ENCODE peak calls at places on chromosomes 4 and X, in nine cellular contexts. K is Peyer's patch; P is upper lobe of right lung; O is bronchial epithelial cell; Z is testis; E is HCT116; L is NT2/D1; Q is lower lobe of right lung; M is CD8-positive, alpha-beta T cell. N is an unnamed sample. For H3K36me3, the result is how much of the 10 kb centered on the place peaks cover.

GRCh38 chrX:86806786-86807185 is 658.5 kb downstream of the DACH2 start:
- DNase-seq in Q (no peak), Z (peak), M (no peak), P (no peak), K (no peak), E (no peak), L (peak), O (peak), N (peak)

GRCh38 chr4:141102367-141102766 is 30.9 kb downstream of the RNF150 start:
- DNase-seq in E (no peak), O (peak), P (no peak), L (no peak), K (no peak), Q (no peak), Z (no peak), M (no peak), N (no peak)

GRCh38 chrX:13147758-13148157 is 103.3 kb upstream of the FAM9C start:
- DNase-seq in K (no peak), M (no peak), L (no peak), Q (no peak), O (no peak), P (no peak), Z (no peak), E (no peak), N (no peak)

GRCh38 chr4:132818091-132818490 is 331.0 kb upstream of the PCDH10 start:
- DNase-seq in M (no peak), Z (peak), Q (no peak), P (no peak), K (no peak), L (no peak), E (no peak), O (no peak), N (peak)

GRCh38 chr4:161256716-161257115 is 907.1 kb downstream of the FSTL5 start:
- DNase-seq in L (peak), E (peak), M (no peak), P (no peak), O (peak), K (no peak), Z (no peak), Q (no peak), N (peak)

GRCh38 chrX:84046403-84046984 is 141.5 kb downstream of the RPS6KA6 start:
- DNase-seq in E (no peak), L (peak), M (peak), P (no peak), Q (no peak), K (no peak), Z (peak), O (peak), N (peak)

GRCh38 chrX:101136235-101136634 is 38.2 kb downstream of the CENPI start:
- DNase-seq in E (no peak), L (no peak), Z (no peak), Q (no peak), M (no peak), P (no peak), O (peak), K (no peak), N (no peak)

GRCh38 chr4:11259837-11260236 is 168.9 kb downstream of the HS3ST1 start:
- DNase-seq in M (no peak), L (no peak), P (no peak), E (no peak), Q (no peak), K (no peak), O (no peak), Z (no peak), N (no peak)

GRCh38 chrX:25020391-25021131 is 4.8 kb upstream of the ARX start:
- DNase-seq in L (no peak), Q (no peak), Z (no peak), K (no peak), M (peak), E (no peak), P (no peak), O (no peak), N (peak)

GRCh38 chrX:114841051-114841450 is 176.4 kb downstream of the IL13RA2 start:
- DNase-seq in P (no peak), K (no peak), L (no peak), E (no peak), O (peak), M (no peak), Z (no peak), Q (no peak), N (no peak)

GRCh38 chr4:107035711-107036601 is at the start of gene DKK2:
- DNase-seq in O (peak), L (no peak), M (no peak), K (no peak), E (no peak), Q (peak), P (peak), Z (no peak), N (peak)

GRCh38 chr4:17778431-17778830 is 3.0 kb downstream of the FAM184B start:
- DNase-seq in K (no peak), E (no peak), P (no peak), M (no peak), Q (no peak), O (no peak), L (no peak), Z (no peak), N (no peak)

GRCh38 chr4:1243451-1244080 is 5.4 kb downstream of the CTBP1 start:
- DNase-seq in Q (no peak), L (no peak), K (no peak), E (no peak), M (no peak), P (no peak), O (no peak), Z (no peak), N (no peak)

GRCh38 chr4:19327364-19327763 is 924.3 kb upstream of the SLIT2 start:
- DNase-seq in Q (no peak), M (no peak), E (no peak), P (no peak), L (no peak), O (peak), K (no peak), Z (no peak), N (no peak)

GRCh38 chrX:97481228-97481627 is 597.5 kb downstream of the RPA4 start:
- DNase-seq in Z (no peak), M (no peak), P (no peak), K (no peak), L (no peak), O (no peak), Q (no peak), E (no peak), N (no peak)

GRCh38 chr4:141464366-141464765 is 172.0 kb upstream of the IL15 start:
- DNase-seq in Q (no peak), L (no peak), O (no peak), Z (no peak), E (no peak), P (no peak), M (no peak), K (no peak), N (no peak)

GRCh38 chr4:156790866-156791265 is 180.7 kb downstream of the PDGFC start:
- DNase-seq in Z (no peak), O (no peak), K (no peak), M (no peak), Q (no peak), P (no peak), L (peak), E (no peak), N (peak)

GRCh38 chrX:136146614-136147319 is 566 bp upstream of the FHL1 start:
- DNase-seq in M (no peak), K (no peak), P (no peak), E (no peak), Z (no peak), Q (no peak), O (no peak), L (no peak), N (peak)

GRCh38 chr4:128663325-128663724 is 146.2 kb upstream of the JADE1 start:
- DNase-seq in M (no peak), O (no peak), P (no peak), Q (no peak), K (peak), Z (no peak), L (no peak), E (no peak), N (no peak)

GRCh38 chr4:102543030-102543505 is 41.9 kb downstream of the NFKB1 start:
- DNase-seq in Z (no peak), P (no peak), L (no peak), K (no peak), Q (no peak), O (peak), M (no peak), E (no peak), N (no peak)

GRCh38 chrX:71493111-71493613 is 39.7 kb upstream of the OGT start:
- DNase-seq in M (no peak), O (peak), K (no peak), L (no peak), E (no peak), P (no peak), Z (peak), Q (peak), N (no peak)

GRCh38 chr4:59979061-59979460 is 1221.1 kb upstream of the ADGRL3 start:
- DNase-seq in Q (no peak), M (no peak), P (no peak), E (no peak), Z (no peak), O (no peak), K (no peak), L (no peak), N (no peak)

GRCh38 chr4:173119818-173120217 is 48.8 kb upstream of the GALNT7 start:
- DNase-seq in P (no peak), M (no peak), Z (no peak), L (no peak), E (no peak), Q (no peak), K (no peak), O (peak), N (no peak)

GRCh38 chrX:69158166-69159040 is 6.8 kb downstream of the PJA1 start:
- DNase-seq in P (no peak), M (peak), Z (peak), L (no peak), E (no peak), O (peak), K (no peak), Q (no peak), N (peak)

GRCh38 chr4:76430519-76431388 is 4.3 kb upstream of the SHROOM3 start:
- DNase-seq in Z (no peak), M (no peak), P (no peak), Q (no peak), E (peak), O (peak), L (no peak), K (no peak), N (peak)

GRCh38 chrX:134669378-134670098 is 11.3 kb upstream of the PLAC1 start:
- DNase-seq in O (peak), K (no peak), M (no peak), Z (no peak), P (peak), Q (peak), L (no peak), E (no peak), N (no peak)

GRCh38 chr4:27397886-27398285 is 537.2 kb downstream of the STIM2 start:
- DNase-seq in P (no peak), E (no peak), K (no peak), O (peak), L (no peak), M (no peak), Z (no peak), Q (no peak), N (no peak)

GRCh38 chr4:19850909-19851308 is 400.8 kb upstream of the SLIT2 start:
- DNase-seq in Z (no peak), K (no peak), O (peak), Q (no peak), M (no peak), P (no peak), E (peak), L (no peak), N (no peak)

GRCh38 chr4:30386266-30386895 is 333.8 kb upstream of the PCDH7 start:
- DNase-seq in M (no peak), Z (no peak), O (peak), K (no peak), E (no peak), P (no peak), L (no peak), Q (no peak), N (no peak)

GRCh38 chr4:158068063-158068462 is 104.8 kb downstream of the GASK1B start:
- DNase-seq in O (no peak), K (no peak), Q (no peak), M (no peak), L (no peak), P (no peak), Z (no peak), E (no peak), N (no peak)

GRCh38 chr4:168177546-168178149 is 85.3 kb downstream of the ANXA10 start:
- DNase-seq in Z (no peak), M (no peak), Q (no peak), P (no peak), K (no peak), O (no peak), L (no peak), E (no peak), N (no peak)

GRCh38 chr4:141192564-141192963 is 28.1 kb upstream of the ZNF330 start:
- DNase-seq in E (no peak), P (no peak), Q (no peak), K (no peak), L (no peak), O (no peak), Z (no peak), M (no peak), N (no peak)

GRCh38 chr4:3480528-3481112 is 17.5 kb downstream of the DOK7 start:
- DNase-seq in Z (peak), K (peak), Q (peak), M (peak), E (peak), L (peak), P (peak), O (peak), N (peak)

GRCh38 chr4:39900966-39901365 is 76.7 kb downstream of the PDS5A start:
- DNase-seq in Q (no peak), K (no peak), L (no peak), Z (no peak), P (no peak), O (peak), E (no peak), M (no peak), N (no peak)

GRCh38 chr4:39893693-39894072 is 84.0 kb downstream of the PDS5A start:
- DNase-seq in Z (no peak), L (no peak), M (no peak), Q (no peak), K (no peak), E (no peak), O (no peak), P (no peak), N (no peak)

GRCh38 chr4:39899291-39899690 is 78.4 kb downstream of the PDS5A start:
- DNase-seq in P (no peak), Q (no peak), O (no peak), Z (no peak), L (no peak), K (no peak), M (no peak), E (no peak), N (no peak)

GRCh38 chr4:39892988-39893692 is 84.6 kb downstream of the PDS5A start:
- DNase-seq in O (no peak), L (no peak), Q (no peak), M (no peak), K (no peak), Z (no peak), E (no peak), P (no peak), N (no peak)

GRCh38 chr4:39898015-39898414 is 79.7 kb downstream of the PDS5A start:
- DNase-seq in Z (no peak), L (no peak), O (no peak), Q (no peak), P (no peak), K (no peak), E (no peak), M (no peak), N (peak)
- H3K36me3 ChIP-seq in Z (under half), L (half or more), O (under half), Q (half or more), P (half or more), K (under half), E (half or more), M (under half), N (under half)

DNA sequence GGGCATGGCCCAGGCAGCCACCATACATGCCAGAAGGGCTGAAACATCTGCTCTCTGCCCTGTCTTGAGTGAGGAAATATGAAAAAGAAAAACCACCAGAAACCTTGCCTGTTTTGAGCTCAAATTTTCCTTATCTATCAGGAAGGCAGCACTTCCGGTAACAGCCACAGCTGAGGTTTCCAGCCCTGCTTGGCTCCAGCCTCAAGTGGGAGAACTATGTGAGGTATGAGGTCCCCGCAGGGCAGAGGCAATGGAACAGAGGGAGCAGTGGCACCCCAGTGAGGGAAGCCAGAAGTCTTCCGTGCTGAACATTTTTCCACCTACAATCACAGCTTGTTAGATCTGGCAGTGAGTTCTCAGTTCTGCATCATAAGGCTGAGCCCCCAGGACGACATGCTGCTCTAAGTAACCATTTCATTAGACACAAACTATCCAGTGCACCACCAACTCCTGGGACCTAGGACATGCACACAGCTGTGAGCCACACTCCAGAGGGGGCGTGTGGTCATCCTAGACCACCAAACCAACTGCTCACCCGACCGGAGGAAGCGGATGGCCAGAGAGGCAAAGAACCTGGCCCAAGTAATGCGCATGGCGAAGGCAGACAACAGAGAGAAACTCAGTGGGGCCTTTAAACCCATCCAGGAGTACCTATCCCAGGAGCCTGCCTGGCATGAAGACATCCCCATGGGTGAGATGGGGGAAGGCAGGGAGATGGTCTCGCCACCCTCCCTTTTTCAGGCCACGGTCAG is 22.6 kb downstream of the WDR1 start:
- DNase-seq in L (no peak), P (no peak), K (no peak), O (peak), Q (peak), E (no peak), M (no peak), Z (no peak), N (no peak)
- H3K36me3 ChIP-seq in L (half or more), P (half or more), K (under half), O (half or more), Q (half or more), E (half or more), M (half or more), Z (under half), N (under half)

DNA sequence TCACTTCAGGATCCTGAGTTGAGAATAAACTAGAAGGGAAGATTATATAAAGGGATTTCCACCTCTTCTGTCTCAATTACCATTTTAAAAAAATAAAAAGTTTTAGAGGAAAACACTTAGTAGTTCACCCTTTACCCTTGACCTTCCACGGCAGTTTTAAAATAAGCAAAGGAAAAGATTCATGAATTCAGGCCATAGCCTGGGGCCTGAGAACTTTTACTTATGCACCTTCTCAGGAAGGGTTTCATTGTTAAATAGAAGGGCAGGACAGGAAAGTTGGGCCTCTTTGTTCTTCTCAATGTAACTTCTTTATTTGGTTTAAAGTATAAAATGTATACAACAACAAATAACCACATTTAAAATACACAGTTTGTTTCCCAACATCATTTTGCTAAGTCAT is 54.9 kb downstream of the PKD2 start:
- DNase-seq in K (no peak), P (no peak), Q (no peak), Z (no peak), L (no peak), O (no peak), E (no peak), M (no peak), N (no peak)
- H3K36me3 ChIP-seq in K (under half), P (under half), Q (half or more), Z (under half), L (under half), O (under half), E (under half), M (under half), N (under half)

GRCh38 chr4:118732591-118733330 is 47.6 kb downstream of the METTL14 start:
- DNase-seq in Q (no peak), P (no peak), L (no peak), E (no peak), K (no peak), M (no peak), Z (no peak), O (peak), N (no peak)

GRCh38 chr4:118729287-118730286 is 44.4 kb downstream of the METTL14 start:
- DNase-seq in Z (no peak), M (peak), E (no peak), P (no peak), K (no peak), Q (no peak), L (no peak), O (peak), N (no peak)

GRCh38 chr4:118727360-118727759 is 42.2 kb downstream of the METTL14 start:
- DNase-seq in Q (no peak), M (no peak), O (no peak), P (no peak), K (no peak), Z (no peak), E (no peak), L (no peak), N (no peak)

GRCh38 chr4:118734491-118735205 is 49.5 kb downstream of the METTL14 start:
- DNase-seq in E (no peak), O (no peak), Z (no peak), M (no peak), Q (no peak), L (no peak), P (no peak), K (no peak), N (no peak)

GRCh38 chr4:118730683-118731082 is 45.5 kb downstream of the METTL14 start:
- DNase-seq in Q (no peak), K (no peak), L (no peak), M (no peak), O (no peak), P (no peak), E (no peak), Z (no peak), N (no peak)
- H3K36me3 ChIP-seq in Q (half or more), K (under half), L (half or more), M (under half), O (under half), P (half or more), E (under half), Z (under half), N (under half)

GRCh38 chr4:7059673-7060072 is 8.2 kb downstream of the GRPEL1 start:
- DNase-seq in Q (no peak), E (no peak), Z (no peak), K (no peak), M (no peak), P (no peak), L (no peak), O (no peak), N (no peak)
- H3K36me3 ChIP-seq in Q (half or more), E (half or more), Z (under half), K (under half), M (half or more), P (half or more), L (half or more), O (under half), N (under half)

GRCh38 chrX:53580742-53581504 is 105.6 kb downstream of the HUWE1 start:
- DNase-seq in O (no peak), P (no peak), Q (no peak), Z (no peak), M (no peak), L (no peak), K (no peak), E (no peak), N (no peak)
- H3K36me3 ChIP-seq in O (under half), P (half or more), Q (half or more), Z (under half), M (under half), L (half or more), K (under half), E (under half), N (half or more)

GRCh38 chr4:122842984-122843531 is 16.4 kb downstream of the FGF2 start:
- DNase-seq in O (no peak), M (no peak), K (no peak), Z (no peak), L (no peak), E (no peak), Q (no peak), P (no peak), N (no peak)
- H3K36me3 ChIP-seq in O (under half), M (under half), K (under half), Z (under half), L (under half), E (under half), Q (under half), P (under half), N (under half)

DNA sequence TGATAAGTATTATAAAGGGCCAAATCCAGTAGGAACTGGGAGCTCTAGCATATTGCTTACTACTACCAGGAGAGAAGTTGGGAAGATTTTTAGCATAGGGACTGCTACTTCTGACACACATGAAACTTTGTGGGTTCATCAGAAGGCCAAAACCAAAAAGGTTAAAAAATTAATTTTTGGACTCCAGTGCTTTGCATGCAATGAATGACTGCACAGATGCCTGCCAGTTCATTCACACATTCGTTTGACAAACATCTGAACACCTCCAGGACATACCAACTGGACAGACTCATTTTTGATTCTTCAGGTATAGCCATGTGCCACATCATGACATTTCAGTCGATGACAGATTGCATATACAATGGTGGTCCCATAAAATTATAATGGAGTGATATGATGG is 79.8 kb downstream of the MID1IP1 start:
- DNase-seq in O (no peak), K (no peak), E (no peak), M (no peak), Q (no peak), Z (no peak), L (no peak), P (no peak), N (no peak)
- H3K36me3 ChIP-seq in O (under half), K (under half), E (under half), M (under half), Q (under half), Z (under half), L (under half), P (under half), N (under half)

N was measured in GM23338.